ENCODE peak calls at places on chromosome 20, in four cellular contexts. H is fibroblast of the aortic adventitia, I is ACHN, K is hypothalamus. R is an unnamed sample.

GRCh38 chr20:17533396-17533795 is 2.2 kb upstream of the BFSP1 start:
- DNase-seq in H (peak), I (peak), K (no peak), R (no peak)

GRCh38 chr20:64109390-64109747 is 2.0 kb upstream of the NPBWR2 start:
- DNase-seq in H (no peak), I (no peak), K (no peak), R (no peak)

GRCh38 chr20:1830240-1830639 is 65.0 kb upstream of the SIRPA start:
- DNase-seq in H (peak), I (peak), K (peak), R (peak)

GRCh38 chr20:50027611-50028105 is 44.9 kb downstream of the SNAI1 start:
- DNase-seq in H (peak), I (peak), K (no peak), R (peak)

GRCh38 chr20:63254536-63255384 is 497 bp upstream of the NKAIN4 start:
- DNase-seq in H (no peak), I (no peak), K (no peak), R (no peak)

GRCh38 chr20:49825521-49826033 is 12.9 kb downstream of the SLC9A8 start:
- DNase-seq in H (no peak), I (no peak), K (no peak), R (no peak)

GRCh38 chr20:62010551-62011402 is 54.9 kb downstream of the TAF4 start:
- DNase-seq in H (peak), I (peak), K (no peak), R (peak)

GRCh38 chr20:33875055-33875454 is 63.9 kb downstream of the CHMP4B start:
- DNase-seq in H (no peak), I (no peak), K (no peak), R (no peak)

GRCh38 chr20:50267041-50267865 is 76.6 kb downstream of the CEBPB start:
- DNase-seq in H (peak), I (no peak), K (no peak), R (no peak)

GRCh38 chr20:60255426-60255825 is 297.2 kb downstream of the CDH26 start:
- DNase-seq in H (no peak), I (no peak), K (no peak), R (no peak)

GRCh38 chr20:33945391-33946079 is 48.2 kb upstream of the RALY start:
- DNase-seq in H (peak), I (no peak), K (peak), R (peak)

GRCh38 chr20:10022615-10023014 is 12.2 kb upstream of the ANKEF1 start:
- DNase-seq in H (no peak), I (no peak), K (no peak), R (no peak)

GRCh38 chr20:51354769-51355319 is 187.7 kb downstream of the NFATC2 start:
- DNase-seq in H (no peak), I (peak), K (no peak), R (no peak)

GRCh38 chr20:50659975-50660670 is 31.2 kb downstream of the RIPOR3 start:
- DNase-seq in H (no peak), I (no peak), K (no peak), R (no peak)

GRCh38 chr20:41570552-41570951 is 47.6 kb downstream of the CHD6 start:
- DNase-seq in H (peak), I (no peak), K (no peak), R (no peak)

GRCh38 chr20:51802170-51802745 is at the start of gene SALL4:
- DNase-seq in H (peak), I (no peak), K (no peak), R (no peak)

GRCh38 chr20:53163486-53163885 is 191.3 kb downstream of the TSHZ2 start:
- DNase-seq in H (peak), I (no peak), K (no peak), R (no peak)

GRCh38 chr20:1806456-1806855 is 88.8 kb upstream of the SIRPA start:
- DNase-seq in H (no peak), I (no peak), K (no peak), R (no peak)

GRCh38 chr20:63260521-63260920 is 6.3 kb upstream of the NKAIN4 start:
- DNase-seq in H (no peak), I (no peak), K (no peak), R (no peak)

GRCh38 chr20:34675561-34675960 is 1.3 kb downstream of the PIGU start:
- DNase-seq in H (no peak), I (no peak), K (no peak), R (no peak)

GRCh38 chr20:47335251-47336012 is 21.1 kb downstream of the ZMYND8 start:
- DNase-seq in H (peak), I (no peak), K (no peak), R (no peak)

GRCh38 chr20:36754656-36755222 is 8.8 kb upstream of the NDRG3 start:
- DNase-seq in H (peak), I (peak), K (no peak), R (peak)

GRCh38 chr20:9294081-9294480 is 220.3 kb upstream of the LAMP5 start:
- DNase-seq in H (no peak), I (no peak), K (no peak), R (no peak)

GRCh38 chr20:10713161-10713560 is 39.4 kb upstream of the JAG1 start:
- DNase-seq in H (peak), I (no peak), K (no peak), R (no peak)

GRCh38 chr20:44219287-44219686 is 8.7 kb upstream of the OSER1 start:
- DNase-seq in H (no peak), I (no peak), K (no peak), R (no peak)

GRCh38 chr20:38350879-38351775 is 4.8 kb downstream of the LBP start:
- DNase-seq in H (no peak), I (no peak), K (no peak), R (no peak)

GRCh38 chr20:43846516-43846905 is 68.1 kb upstream of the TOX2 start:
- DNase-seq in H (no peak), I (no peak), K (no peak), R (no peak)

GRCh38 chr20:21826946-21827345 is 121.5 kb downstream of the PAX1 start:
- DNase-seq in H (no peak), I (no peak), K (no peak), R (no peak)

GRCh38 chr20:51495921-51496545 is 46.5 kb downstream of the NFATC2 start:
- DNase-seq in H (no peak), I (no peak), K (no peak), R (no peak)

R was measured in substantia nigra.